ENCODE peak calls at places on chromosomes 12 and 14, in six cellular contexts. M is fibroblast of lung, Z is OCI-LY7, K is GM23248, P is endothelial cell of umbilical vein, V is A549. I is an unnamed sample.
A peak's percentile ranks its signal among the peaks of the same experiment; 100 is the strongest.

GRCh38 chr12:53500119-53500775 is 836 bp upstream of the TARBP2 start:
- DNase-seq in M (peak; percentile 56), Z (no peak), K (peak; percentile 86), P (no peak), V (no peak), I (no peak)

GRCh38 chr12:47549258-47549657 is 156.6 kb downstream of the RPAP3 start:
- DNase-seq in M (peak; percentile 18), Z (no peak), K (no peak), P (no peak), V (no peak), I (peak; percentile 61)

GRCh38 chr12:75819512-75819911 is 212.1 kb downstream of the PHLDA1 start:
- DNase-seq in M (no peak), Z (no peak), K (no peak), P (no peak), V (no peak), I (no peak)

GRCh38 chr12:27013606-27014084 is 539 bp downstream of the TM7SF3 start:
- DNase-seq in M (peak; percentile 42), Z (peak; percentile 56), K (peak; percentile 72), P (peak; percentile 55), V (peak; percentile 27), I (peak; percentile 36)

GRCh38 chr12:42255221-42255874 is 17.3 kb upstream of the YAF2 start:
- DNase-seq in M (no peak), Z (no peak), K (no peak), P (no peak), V (no peak), I (no peak)

GRCh38 chr12:30813741-30814687 is 59.3 kb upstream of the CAPRIN2 start:
- DNase-seq in M (peak; percentile 13), Z (no peak), K (peak; percentile 20), P (no peak), V (no peak), I (peak; percentile 41)

GRCh38 chr12:21502164-21502496 is 541 bp downstream of the GOLT1B start:
- DNase-seq in M (peak; percentile 57), Z (peak; percentile 24), K (peak; percentile 79), P (peak; percentile 55), V (peak; percentile 28), I (peak; percentile 5)

GRCh38 chr12:6792522-6793201 is 3.3 kb downstream of the CD4 start:
- DNase-seq in M (peak; percentile 14), Z (no peak), K (no peak), P (no peak), V (no peak), I (no peak)

GRCh38 chr14:89184952-89185351 is 232.1 kb downstream of the FOXN3 start:
- DNase-seq in M (no peak), Z (no peak), K (no peak), P (no peak), V (no peak), I (no peak)

GRCh38 chr12:6666211-6666610 is 3.3 kb upstream of the ING4 start:
- DNase-seq in M (peak; percentile 64), Z (no peak), K (no peak), P (no peak), V (no peak), I (no peak)

GRCh38 chr14:101470266-101470665 is 91.0 kb upstream of the DIO3 start:
- DNase-seq in M (no peak), Z (no peak), K (no peak), P (no peak), V (no peak), I (no peak)

GRCh38 chr12:132066749-132067148 is 77.4 kb downstream of the DDX51 start:
- DNase-seq in M (no peak), Z (no peak), K (no peak), P (no peak), V (no peak), I (no peak)
- H3K4me2 ChIP-seq in M (no peak overlapping the region), Z (peak overlapping the region; percentile 56), K (no peak overlapping the region), P (no peak overlapping the region), V (no peak overlapping the region), I (no peak overlapping the region)

GRCh38 chr14:26938054-26938453 is 340.2 kb upstream of the NOVA1 start:
- DNase-seq in M (no peak), Z (no peak), K (no peak), P (no peak), V (no peak), I (no peak)
- H3K4me3 ChIP-seq in M (no peak overlapping the region), Z (no peak overlapping the region), K (no peak overlapping the region), P (no peak overlapping the region), V (no peak overlapping the region), I (no peak overlapping the region)

GRCh38 chr12:14571779-14572178 is 4.1 kb upstream of the PLBD1 start:
- DNase-seq in M (no peak), Z (no peak), K (no peak), P (no peak), V (no peak), I (no peak)

GRCh38 chr12:14570231-14570630 is 2.5 kb upstream of the PLBD1 start:
- DNase-seq in M (no peak), Z (no peak), K (no peak), P (no peak), V (no peak), I (no peak)

GRCh38 chr12:14564336-14564959 is 3.2 kb downstream of the PLBD1 start:
- DNase-seq in M (no peak), Z (no peak), K (no peak), P (no peak), V (no peak), I (no peak)

GRCh38 chr12:14563051-14563450 is 4.6 kb downstream of the PLBD1 start:
- DNase-seq in M (no peak), Z (no peak), K (no peak), P (no peak), V (no peak), I (no peak)

DNA sequence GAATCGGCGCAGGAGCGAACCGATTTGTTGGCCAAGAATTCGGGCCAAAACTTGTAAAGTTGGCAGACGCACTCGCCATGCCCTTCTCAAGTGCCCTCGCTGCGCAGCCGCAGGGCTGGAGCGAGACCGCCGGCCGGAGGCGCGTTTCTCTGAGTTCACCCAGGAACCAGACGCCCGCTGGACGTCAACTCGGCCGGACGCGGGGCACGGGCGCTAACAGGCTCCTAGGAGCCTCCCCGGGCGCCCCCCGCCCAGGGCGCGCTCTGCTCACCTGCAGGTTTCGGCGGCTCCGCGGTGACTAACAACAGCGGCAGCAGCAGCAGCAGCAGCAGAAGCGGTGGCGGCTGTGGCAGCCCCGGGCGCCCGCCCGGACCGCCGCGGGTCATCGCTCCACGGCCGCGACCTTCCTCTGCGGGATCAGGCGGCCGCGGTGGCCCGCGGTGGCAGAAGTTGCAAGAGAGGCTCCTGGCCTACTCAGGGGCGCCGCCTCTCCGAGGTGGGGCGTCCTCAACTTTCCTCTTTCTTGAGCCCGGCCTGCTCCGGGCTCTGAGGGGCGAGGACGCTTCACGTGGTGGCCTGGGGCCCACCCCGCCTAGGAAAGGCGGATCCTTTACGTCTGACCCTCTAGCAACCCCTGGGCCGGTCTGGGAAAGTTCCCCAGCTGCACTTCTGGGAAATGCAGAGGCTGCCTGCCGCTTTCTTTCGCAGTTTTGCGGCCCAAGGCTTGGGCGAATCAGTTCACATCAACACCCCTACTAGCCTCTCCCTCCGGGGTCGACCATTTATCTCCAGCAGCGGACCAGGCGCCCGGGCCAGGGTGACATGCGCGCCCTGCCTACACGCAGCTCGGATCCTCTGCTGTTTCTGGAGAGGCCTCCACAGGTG is at the start of gene PLBD1:
- DNase-seq in M (peak; percentile 41), Z (peak; percentile 46), K (peak; percentile 50), P (peak; percentile 8), V (peak; percentile 37), I (peak; percentile 44)
- H3K4me2 ChIP-seq in M (peak within 1 kb of the TSS; percentile 80), Z (peak within 1 kb of the TSS; percentile 49), K (peak within 1 kb of the TSS; percentile 45), P (peak within 1 kb of the TSS; percentile 5), V (peak within 1 kb of the TSS; percentile 81), I (peak within 1 kb of the TSS; percentile 87)

DNA sequence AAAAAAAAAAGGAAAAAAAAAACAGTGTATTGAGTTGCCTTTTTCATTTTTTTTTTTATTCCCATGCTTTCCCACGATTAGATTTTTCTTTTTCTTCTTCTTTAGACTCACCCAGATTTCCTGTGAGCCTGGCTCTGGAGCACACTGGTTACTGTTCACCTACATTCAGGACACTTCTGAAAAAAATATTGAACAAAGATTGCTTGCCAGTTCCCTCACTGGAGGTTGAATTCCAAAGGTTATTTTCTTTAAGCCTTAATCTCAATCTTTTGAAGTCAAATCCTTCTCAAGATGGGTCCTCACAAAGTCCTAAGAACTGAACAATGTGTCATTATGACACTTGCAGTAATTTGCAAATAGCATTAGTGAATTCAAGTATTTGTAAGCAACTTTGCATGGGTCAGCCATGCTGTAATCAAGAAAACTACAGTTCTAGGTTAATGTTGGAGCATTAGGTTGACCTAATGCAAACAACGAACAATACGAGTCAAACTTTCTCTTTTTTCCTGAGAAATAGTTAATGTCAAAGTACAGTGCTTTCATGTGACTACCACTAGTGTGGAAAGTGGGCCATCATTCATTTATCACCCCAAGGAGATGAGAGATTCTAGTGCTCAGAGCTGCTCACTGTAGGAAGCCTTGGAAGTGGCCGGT is 49.3 kb upstream of the DUSP6 start:
- DNase-seq in M (no peak), Z (no peak), K (no peak), P (no peak), V (no peak), I (no peak)
- H3K4me3 ChIP-seq in M (no peak overlapping the region), Z (no peak overlapping the region), K (no peak overlapping the region), P (no peak overlapping the region), V (no peak overlapping the region), I (no peak overlapping the region)

GRCh38 chr12:57134949-57135348 is 6.7 kb downstream of the LRP1 start:
- DNase-seq in M (no peak), Z (no peak), K (peak; percentile 52), P (no peak), V (no peak), I (no peak)

GRCh38 chr12:57135939-57136338 is 7.7 kb downstream of the LRP1 start:
- DNase-seq in M (peak; percentile 45), Z (no peak), K (peak; percentile 77), P (no peak), V (no peak), I (no peak)

GRCh38 chr12:57133013-57133569 is 4.8 kb downstream of the LRP1 start:
- DNase-seq in M (peak; percentile 74), Z (no peak), K (peak; percentile 90), P (no peak), V (no peak), I (no peak)

GRCh38 chr12:57133916-57134315 is 5.6 kb downstream of the LRP1 start:
- DNase-seq in M (no peak), Z (no peak), K (peak; percentile 48), P (no peak), V (no peak), I (no peak)

GRCh38 chr12:57135487-57135886 is 7.2 kb downstream of the LRP1 start:
- DNase-seq in M (peak; percentile 42), Z (no peak), K (peak; percentile 56), P (no peak), V (no peak), I (no peak)
- H3K4me2 ChIP-seq in M (peak overlapping the region; percentile 66), Z (no peak overlapping the region), K (peak overlapping the region; percentile 74), P (no peak overlapping the region), V (no peak overlapping the region), I (no peak overlapping the region)

GRCh38 chr14:22556021-22556989 is 32.7 kb downstream of the DAD1 start:
- DNase-seq in M (peak; percentile 97), Z (peak; percentile 100), K (peak; percentile 61), P (peak; percentile 52), V (no peak), I (peak; percentile 97)
- H3K4me3 ChIP-seq in M (no peak overlapping the region), Z (peak overlapping the region; percentile 57), K (peak overlapping the region; percentile 67), P (no peak overlapping the region), V (no peak overlapping the region), I (peak overlapping the region; percentile 57)